ENCODE peak calls at places on chromosomes 3 and 15, in ten cellular contexts. One of them, this sample, is unnamed.

GRCh38 chr15:57387644-57388076 is 11.4 kb downstream of the CGNL1 start:
- DNase-seq in endothelial cell: no peak
- DNase-seq in Calu3: no peak
- DNase-seq in left lung: peak
- DNase-seq in progenitor cell of endocrine pancreas: no peak
- DNase-seq in cardiac fibroblast: no peak
- DNase-seq in pancreas: no peak
- DNase-seq in tibial nerve: no peak
- DNase-seq in epithelial cell of proximal tubule: no peak
- DNase-seq in CD8-positive, alpha-beta T cell: no peak
- DNase-seq in this sample: no peak

GRCh38 chr3:114896978-114897377 is 250.1 kb downstream of the ZBTB20 start:
- DNase-seq in endothelial cell: no peak
- DNase-seq in Calu3: no peak
- DNase-seq in left lung: no peak
- DNase-seq in progenitor cell of endocrine pancreas: no peak
- DNase-seq in cardiac fibroblast: no peak
- DNase-seq in pancreas: no peak
- DNase-seq in tibial nerve: no peak
- DNase-seq in epithelial cell of proximal tubule: no peak
- DNase-seq in CD8-positive, alpha-beta T cell: no peak
- DNase-seq in this sample: no peak

GRCh38 chr3:139552632-139553335 is 13.2 kb upstream of the RBP1 start:
- DNase-seq in endothelial cell: no peak
- DNase-seq in Calu3: no peak
- DNase-seq in left lung: no peak
- DNase-seq in progenitor cell of endocrine pancreas: no peak
- DNase-seq in cardiac fibroblast: no peak
- DNase-seq in pancreas: no peak
- DNase-seq in tibial nerve: no peak
- DNase-seq in epithelial cell of proximal tubule: no peak
- DNase-seq in CD8-positive, alpha-beta T cell: no peak
- DNase-seq in this sample: no peak

GRCh38 chr3:53250881-53251605 is 4.8 kb downstream of the TKT start:
- DNase-seq in endothelial cell: no peak
- DNase-seq in Calu3: no peak
- DNase-seq in left lung: no peak
- DNase-seq in progenitor cell of endocrine pancreas: no peak
- DNase-seq in cardiac fibroblast: no peak
- DNase-seq in pancreas: no peak
- DNase-seq in tibial nerve: no peak
- DNase-seq in epithelial cell of proximal tubule: no peak
- DNase-seq in CD8-positive, alpha-beta T cell: no peak
- DNase-seq in this sample: no peak

GRCh38 chr3:24137958-24138875 is 193.1 kb downstream of the NR1D2 start:
- DNase-seq in endothelial cell: no peak
- DNase-seq in Calu3: no peak
- DNase-seq in left lung: no peak
- DNase-seq in progenitor cell of endocrine pancreas: no peak
- DNase-seq in cardiac fibroblast: no peak
- DNase-seq in pancreas: peak
- DNase-seq in tibial nerve: no peak
- DNase-seq in epithelial cell of proximal tubule: no peak
- DNase-seq in CD8-positive, alpha-beta T cell: no peak
- DNase-seq in this sample: no peak

GRCh38 chr15:78364233-78364632 is 24.1 kb downstream of the CRABP1 start:
- DNase-seq in endothelial cell: no peak
- DNase-seq in Calu3: no peak
- DNase-seq in left lung: no peak
- DNase-seq in progenitor cell of endocrine pancreas: no peak
- DNase-seq in cardiac fibroblast: no peak
- DNase-seq in pancreas: no peak
- DNase-seq in tibial nerve: no peak
- DNase-seq in epithelial cell of proximal tubule: no peak
- DNase-seq in CD8-positive, alpha-beta T cell: no peak
- DNase-seq in this sample: no peak

GRCh38 chr3:40790741-40791140 is 266.0 kb downstream of the ZNF621 start:
- DNase-seq in endothelial cell: no peak
- DNase-seq in Calu3: no peak
- DNase-seq in left lung: no peak
- DNase-seq in progenitor cell of endocrine pancreas: no peak
- DNase-seq in cardiac fibroblast: no peak
- DNase-seq in pancreas: no peak
- DNase-seq in tibial nerve: no peak
- DNase-seq in epithelial cell of proximal tubule: no peak
- DNase-seq in CD8-positive, alpha-beta T cell: no peak
- DNase-seq in this sample: no peak

GRCh38 chr15:74785716-74786032 is 3.8 kb downstream of the CSK start:
- DNase-seq in endothelial cell: no peak
- DNase-seq in Calu3: no peak
- DNase-seq in left lung: no peak
- DNase-seq in progenitor cell of endocrine pancreas: no peak
- DNase-seq in cardiac fibroblast: no peak
- DNase-seq in pancreas: no peak
- DNase-seq in tibial nerve: no peak
- DNase-seq in epithelial cell of proximal tubule: no peak
- DNase-seq in CD8-positive, alpha-beta T cell: no peak
- DNase-seq in this sample: no peak

GRCh38 chr3:12451481-12451880 is 32.8 kb upstream of the TSEN2 start:
- DNase-seq in endothelial cell: no peak
- DNase-seq in Calu3: no peak
- DNase-seq in left lung: no peak
- DNase-seq in progenitor cell of endocrine pancreas: no peak
- DNase-seq in cardiac fibroblast: no peak
- DNase-seq in pancreas: no peak
- DNase-seq in tibial nerve: no peak
- DNase-seq in epithelial cell of proximal tubule: no peak
- DNase-seq in CD8-positive, alpha-beta T cell: no peak
- DNase-seq in this sample: no peak

GRCh38 chr3:12447075-12447474 is 37.2 kb upstream of the TSEN2 start:
- DNase-seq in endothelial cell: no peak
- DNase-seq in Calu3: no peak
- DNase-seq in left lung: no peak
- DNase-seq in progenitor cell of endocrine pancreas: no peak
- DNase-seq in cardiac fibroblast: no peak
- DNase-seq in pancreas: no peak
- DNase-seq in tibial nerve: no peak
- DNase-seq in epithelial cell of proximal tubule: no peak
- DNase-seq in CD8-positive, alpha-beta T cell: no peak
- DNase-seq in this sample: no peak

GRCh38 chr3:12452361-12453330 is 31.6 kb upstream of the TSEN2 start:
- DNase-seq in endothelial cell: no peak
- DNase-seq in Calu3: no peak
- DNase-seq in left lung: no peak
- DNase-seq in progenitor cell of endocrine pancreas: no peak
- DNase-seq in cardiac fibroblast: no peak
- DNase-seq in pancreas: no peak
- DNase-seq in tibial nerve: no peak
- DNase-seq in epithelial cell of proximal tubule: no peak
- DNase-seq in CD8-positive, alpha-beta T cell: no peak
- DNase-seq in this sample: no peak

GRCh38 chr3:12451960-12452359 is 32.3 kb upstream of the TSEN2 start:
- DNase-seq in endothelial cell: no peak
- DNase-seq in Calu3: no peak
- DNase-seq in left lung: no peak
- DNase-seq in progenitor cell of endocrine pancreas: no peak
- DNase-seq in cardiac fibroblast: no peak
- DNase-seq in pancreas: no peak
- DNase-seq in tibial nerve: no peak
- DNase-seq in epithelial cell of proximal tubule: no peak
- DNase-seq in CD8-positive, alpha-beta T cell: no peak
- DNase-seq in this sample: no peak

DNA sequence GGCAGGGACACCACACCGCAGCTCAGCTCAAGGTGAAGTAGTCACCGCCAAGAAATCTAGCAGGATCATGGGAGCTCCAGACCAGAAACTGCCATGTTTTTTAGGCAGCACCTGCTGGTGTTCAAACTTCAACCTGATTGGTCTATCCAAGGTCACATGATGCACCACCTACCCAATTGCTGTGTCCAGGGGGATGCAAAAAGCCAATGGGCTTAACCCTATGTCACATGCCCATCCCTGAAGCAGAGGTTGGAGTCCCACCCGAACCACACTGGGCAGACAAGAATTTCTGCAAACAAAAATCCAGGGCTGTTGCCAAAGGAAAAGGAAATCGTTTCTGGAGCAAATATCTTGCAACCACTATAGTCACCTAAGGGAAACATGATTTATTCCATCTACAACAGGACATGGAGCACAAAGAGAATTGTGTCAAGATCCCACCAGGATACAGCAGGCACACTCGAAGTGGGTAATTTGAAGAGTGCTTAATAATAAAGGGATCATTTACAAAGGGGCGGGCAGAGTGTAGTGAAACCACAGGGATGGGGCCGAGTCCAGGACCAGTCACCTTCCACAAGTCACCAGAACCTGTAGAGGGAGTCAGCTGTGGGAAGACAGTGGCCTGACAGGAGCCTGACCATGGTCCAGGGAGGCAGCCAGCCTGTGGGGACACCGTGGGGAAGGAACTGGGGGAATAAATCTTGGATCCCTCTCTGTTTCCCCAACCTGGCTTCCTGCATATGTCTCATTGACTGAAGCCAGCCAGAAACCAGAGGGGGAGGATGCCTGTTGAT is 34.2 kb upstream of the TSEN2 start:
- DNase-seq in endothelial cell: no peak
- DNase-seq in Calu3: no peak
- DNase-seq in left lung: no peak
- DNase-seq in progenitor cell of endocrine pancreas: no peak
- DNase-seq in cardiac fibroblast: no peak
- DNase-seq in pancreas: no peak
- DNase-seq in tibial nerve: no peak
- DNase-seq in epithelial cell of proximal tubule: no peak
- DNase-seq in CD8-positive, alpha-beta T cell: no peak
- DNase-seq in this sample: no peak
- TF ChIP-seq CTCF in endothelial cell: no peak
- TF ChIP-seq CTCF in Calu3: no peak
- TF ChIP-seq CTCF in left lung: no peak
- TF ChIP-seq CTCF in progenitor cell of endocrine pancreas: no peak
- TF ChIP-seq CTCF in cardiac fibroblast: no peak
- TF ChIP-seq CTCF in pancreas: no peak
- TF ChIP-seq CTCF in tibial nerve: no peak
- TF ChIP-seq CTCF in epithelial cell of proximal tubule: no peak
- TF ChIP-seq CTCF in CD8-positive, alpha-beta T cell: no peak
- TF ChIP-seq CTCF in this sample: no peak

GRCh38 chr15:100849021-100849831 is 30.4 kb upstream of the ALDH1A3 start:
- DNase-seq in endothelial cell: peak
- DNase-seq in Calu3: peak
- DNase-seq in left lung: peak
- DNase-seq in progenitor cell of endocrine pancreas: peak
- DNase-seq in cardiac fibroblast: peak
- DNase-seq in pancreas: peak
- DNase-seq in tibial nerve: no peak
- DNase-seq in epithelial cell of proximal tubule: no peak
- DNase-seq in CD8-positive, alpha-beta T cell: peak
- DNase-seq in this sample: no peak
- TF ChIP-seq CTCF in endothelial cell: no peak
- TF ChIP-seq CTCF in Calu3: peak
- TF ChIP-seq CTCF in left lung: no peak
- TF ChIP-seq CTCF in progenitor cell of endocrine pancreas: no peak
- TF ChIP-seq CTCF in cardiac fibroblast: peak
- TF ChIP-seq CTCF in pancreas: peak
- TF ChIP-seq CTCF in tibial nerve: peak
- TF ChIP-seq CTCF in epithelial cell of proximal tubule: peak
- TF ChIP-seq CTCF in CD8-positive, alpha-beta T cell: no peak
- TF ChIP-seq CTCF in this sample: no peak

DNA sequence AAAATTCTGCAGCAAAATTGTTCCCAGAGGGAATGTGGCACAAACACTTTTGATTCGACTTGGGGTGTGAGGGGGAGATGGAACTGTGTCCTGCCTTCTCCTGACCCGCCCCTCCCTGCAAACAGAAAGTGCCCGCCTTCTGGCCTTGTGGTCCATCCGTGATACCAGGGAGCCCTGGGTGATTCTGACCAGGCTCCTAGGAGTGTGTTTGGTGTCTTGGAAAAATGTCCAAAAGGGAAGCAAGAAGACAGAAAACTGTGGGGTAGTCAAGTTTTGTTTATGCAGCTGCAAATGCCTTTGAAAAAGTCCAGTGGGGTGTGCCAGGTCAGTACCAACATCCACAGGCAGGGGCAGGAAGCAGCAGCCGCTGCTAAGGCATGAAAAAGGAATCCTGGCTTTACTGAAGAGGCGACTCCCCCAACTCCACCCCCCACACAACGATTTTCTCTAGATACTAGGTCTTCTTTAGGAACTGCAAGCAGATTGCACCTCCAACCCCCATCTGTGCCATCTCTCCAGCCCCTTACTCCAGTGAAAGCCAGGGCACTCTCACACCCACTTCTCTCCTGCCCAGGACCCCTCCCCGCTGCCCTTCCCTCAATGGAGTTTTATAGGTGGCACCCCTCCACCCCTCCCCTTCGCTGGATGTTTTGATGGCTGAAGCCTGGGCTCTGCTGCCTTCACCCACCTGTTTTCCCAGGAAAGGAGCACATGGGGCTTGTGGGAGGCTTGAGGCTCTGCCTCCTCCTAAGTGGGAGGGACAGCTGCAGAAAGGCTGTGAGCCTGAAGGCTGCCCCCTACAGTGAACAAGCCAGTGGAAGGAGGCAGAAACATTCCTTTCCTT is 82.4 kb upstream of the HERC1 start:
- DNase-seq in endothelial cell: peak
- DNase-seq in Calu3: peak
- DNase-seq in left lung: no peak
- DNase-seq in progenitor cell of endocrine pancreas: no peak
- DNase-seq in cardiac fibroblast: peak
- DNase-seq in pancreas: no peak
- DNase-seq in tibial nerve: no peak
- DNase-seq in epithelial cell of proximal tubule: no peak
- DNase-seq in CD8-positive, alpha-beta T cell: no peak
- DNase-seq in this sample: no peak
- TF ChIP-seq CTCF in endothelial cell: peak
- TF ChIP-seq CTCF in Calu3: peak
- TF ChIP-seq CTCF in left lung: no peak
- TF ChIP-seq CTCF in progenitor cell of endocrine pancreas: peak
- TF ChIP-seq CTCF in cardiac fibroblast: peak
- TF ChIP-seq CTCF in pancreas: no peak
- TF ChIP-seq CTCF in tibial nerve: no peak
- TF ChIP-seq CTCF in epithelial cell of proximal tubule: peak
- TF ChIP-seq CTCF in CD8-positive, alpha-beta T cell: no peak
- TF ChIP-seq CTCF in this sample: no peak

GRCh38 chr15:89775815-89776214 is 317 bp upstream of the MESP2 start:
- DNase-seq in endothelial cell: no peak
- DNase-seq in Calu3: no peak
- DNase-seq in left lung: no peak
- DNase-seq in progenitor cell of endocrine pancreas: no peak
- DNase-seq in cardiac fibroblast: no peak
- DNase-seq in pancreas: no peak
- DNase-seq in tibial nerve: no peak
- DNase-seq in epithelial cell of proximal tubule: no peak
- DNase-seq in CD8-positive, alpha-beta T cell: no peak
- DNase-seq in this sample: no peak

GRCh38 chr15:89776274-89777072 is at the start of gene MESP2:
- DNase-seq in endothelial cell: peak
- DNase-seq in Calu3: peak
- DNase-seq in left lung: peak
- DNase-seq in progenitor cell of endocrine pancreas: peak
- DNase-seq in cardiac fibroblast: peak
- DNase-seq in pancreas: peak
- DNase-seq in tibial nerve: peak
- DNase-seq in epithelial cell of proximal tubule: no peak
- DNase-seq in CD8-positive, alpha-beta T cell: peak
- DNase-seq in this sample: peak

GRCh38 chr15:89770041-89770440 is 6.1 kb upstream of the MESP2 start:
- DNase-seq in endothelial cell: no peak
- DNase-seq in Calu3: no peak
- DNase-seq in left lung: no peak
- DNase-seq in progenitor cell of endocrine pancreas: no peak
- DNase-seq in cardiac fibroblast: peak
- DNase-seq in pancreas: no peak
- DNase-seq in tibial nerve: no peak
- DNase-seq in epithelial cell of proximal tubule: no peak
- DNase-seq in CD8-positive, alpha-beta T cell: no peak
- DNase-seq in this sample: no peak

GRCh38 chr15:89774492-89774891 is 1.6 kb upstream of the MESP2 start:
- DNase-seq in endothelial cell: no peak
- DNase-seq in Calu3: no peak
- DNase-seq in left lung: no peak
- DNase-seq in progenitor cell of endocrine pancreas: no peak
- DNase-seq in cardiac fibroblast: no peak
- DNase-seq in pancreas: no peak
- DNase-seq in tibial nerve: no peak
- DNase-seq in epithelial cell of proximal tubule: no peak
- DNase-seq in CD8-positive, alpha-beta T cell: no peak
- DNase-seq in this sample: no peak

GRCh38 chr15:89772933-89773583 is 3.1 kb upstream of the MESP2 start:
- DNase-seq in endothelial cell: no peak
- DNase-seq in Calu3: no peak
- DNase-seq in left lung: no peak
- DNase-seq in progenitor cell of endocrine pancreas: no peak
- DNase-seq in cardiac fibroblast: peak
- DNase-seq in pancreas: no peak
- DNase-seq in tibial nerve: no peak
- DNase-seq in epithelial cell of proximal tubule: no peak
- DNase-seq in CD8-positive, alpha-beta T cell: no peak
- DNase-seq in this sample: no peak
- TF ChIP-seq CTCF in endothelial cell: no peak
- TF ChIP-seq CTCF in Calu3: peak
- TF ChIP-seq CTCF in left lung: peak
- TF ChIP-seq CTCF in progenitor cell of endocrine pancreas: peak
- TF ChIP-seq CTCF in cardiac fibroblast: peak
- TF ChIP-seq CTCF in pancreas: peak
- TF ChIP-seq CTCF in tibial nerve: no peak
- TF ChIP-seq CTCF in epithelial cell of proximal tubule: peak
- TF ChIP-seq CTCF in CD8-positive, alpha-beta T cell: no peak
- TF ChIP-seq CTCF in this sample: no peak